ENCODE peak calls at places on chromosomes 12 and 14, in ten cellular contexts. One of them, this sample, is unnamed.

GRCh38 chr12:29232086-29232485 is 83.0 kb downstream of the FAR2 start:
- DNase-seq in GM12865: no peak
- DNase-seq in cardiac muscle cell: no peak
- DNase-seq in AG04450: no peak
- DNase-seq in mammary epithelial cell: no peak
- DNase-seq in coronary artery: no peak
- DNase-seq in AG09309: no peak
- DNase-seq in HFFc6: no peak
- DNase-seq in fibroblast of mammary gland: no peak
- DNase-seq in psoas muscle: no peak
- DNase-seq in this sample: no peak

GRCh38 chr12:8081228-8081920 is 700 bp upstream of the NECAP1 start:
- DNase-seq in GM12865: peak; percentile 56
- DNase-seq in cardiac muscle cell: peak; percentile 9
- DNase-seq in AG04450: no peak
- DNase-seq in mammary epithelial cell: peak; percentile 17
- DNase-seq in coronary artery: no peak
- DNase-seq in AG09309: no peak
- DNase-seq in HFFc6: no peak
- DNase-seq in fibroblast of mammary gland: peak; percentile 13
- DNase-seq in psoas muscle: peak; percentile 59
- DNase-seq in this sample: no peak

GRCh38 chr14:75577090-75577489 is 1.3 kb upstream of the FLVCR2 start:
- DNase-seq in GM12865: peak; percentile 44
- DNase-seq in cardiac muscle cell: no peak
- DNase-seq in AG04450: no peak
- DNase-seq in mammary epithelial cell: no peak
- DNase-seq in coronary artery: no peak
- DNase-seq in AG09309: no peak
- DNase-seq in HFFc6: no peak
- DNase-seq in fibroblast of mammary gland: no peak
- DNase-seq in psoas muscle: no peak
- DNase-seq in this sample: no peak

GRCh38 chr14:76792422-76792821 is 20.3 kb downstream of the ANGEL1 start:
- DNase-seq in GM12865: no peak
- DNase-seq in cardiac muscle cell: no peak
- DNase-seq in AG04450: no peak
- DNase-seq in mammary epithelial cell: no peak
- DNase-seq in coronary artery: no peak
- DNase-seq in AG09309: no peak
- DNase-seq in HFFc6: no peak
- DNase-seq in fibroblast of mammary gland: no peak
- DNase-seq in psoas muscle: no peak
- DNase-seq in this sample: no peak

GRCh38 chr12:56987551-56988053 is 18.7 kb downstream of the ZBTB39 start:
- DNase-seq in GM12865: peak; percentile 79
- DNase-seq in cardiac muscle cell: peak; percentile 87
- DNase-seq in AG04450: peak; percentile 38
- DNase-seq in mammary epithelial cell: peak; percentile 58
- DNase-seq in coronary artery: peak; percentile 82
- DNase-seq in AG09309: peak; percentile 28
- DNase-seq in HFFc6: peak; percentile 55
- DNase-seq in fibroblast of mammary gland: peak; percentile 71
- DNase-seq in psoas muscle: peak; percentile 87
- DNase-seq in this sample: peak; percentile 74

GRCh38 chr14:94574336-94574735 is 6.9 kb upstream of the SERPINA5 start:
- DNase-seq in GM12865: no peak
- DNase-seq in cardiac muscle cell: no peak
- DNase-seq in AG04450: no peak
- DNase-seq in mammary epithelial cell: no peak
- DNase-seq in coronary artery: peak; percentile 24
- DNase-seq in AG09309: no peak
- DNase-seq in HFFc6: no peak
- DNase-seq in fibroblast of mammary gland: no peak
- DNase-seq in psoas muscle: no peak
- DNase-seq in this sample: peak; percentile 6

GRCh38 chr14:74510211-74510931 is 16.8 kb downstream of the ISCA2 start:
- DNase-seq in GM12865: no peak
- DNase-seq in cardiac muscle cell: peak; percentile 78
- DNase-seq in AG04450: no peak
- DNase-seq in mammary epithelial cell: peak; percentile 54
- DNase-seq in coronary artery: no peak
- DNase-seq in AG09309: no peak
- DNase-seq in HFFc6: no peak
- DNase-seq in fibroblast of mammary gland: peak; percentile 72
- DNase-seq in psoas muscle: peak; percentile 42
- DNase-seq in this sample: no peak

GRCh38 chr14:49173765-49174373 is 412.3 kb downstream of the RPS29 start:
- DNase-seq in GM12865: peak; percentile 71
- DNase-seq in cardiac muscle cell: peak; percentile 74
- DNase-seq in AG04450: peak; percentile 16
- DNase-seq in mammary epithelial cell: peak; percentile 43
- DNase-seq in coronary artery: no peak
- DNase-seq in AG09309: peak; percentile 10
- DNase-seq in HFFc6: peak; percentile 40
- DNase-seq in fibroblast of mammary gland: peak; percentile 75
- DNase-seq in psoas muscle: no peak
- DNase-seq in this sample: peak; percentile 44

GRCh38 chr12:73308747-73309146 is 1036.6 kb downstream of the TRHDE start:
- DNase-seq in GM12865: no peak
- DNase-seq in cardiac muscle cell: no peak
- DNase-seq in AG04450: no peak
- DNase-seq in mammary epithelial cell: peak; percentile 45
- DNase-seq in coronary artery: no peak
- DNase-seq in AG09309: no peak
- DNase-seq in HFFc6: no peak
- DNase-seq in fibroblast of mammary gland: no peak
- DNase-seq in psoas muscle: no peak
- DNase-seq in this sample: no peak

GRCh38 chr12:117857632-117858274 is 111.0 kb downstream of the KSR2 start:
- DNase-seq in GM12865: peak; percentile 64
- DNase-seq in cardiac muscle cell: peak; percentile 55
- DNase-seq in AG04450: no peak
- DNase-seq in mammary epithelial cell: peak; percentile 41
- DNase-seq in coronary artery: no peak
- DNase-seq in AG09309: no peak
- DNase-seq in HFFc6: peak; percentile 31
- DNase-seq in fibroblast of mammary gland: peak; percentile 55
- DNase-seq in psoas muscle: no peak
- DNase-seq in this sample: peak; percentile 32

GRCh38 chr14:32460267-32460666 is 131.2 kb downstream of the AKAP6 start:
- DNase-seq in GM12865: no peak
- DNase-seq in cardiac muscle cell: no peak
- DNase-seq in AG04450: no peak
- DNase-seq in mammary epithelial cell: no peak
- DNase-seq in coronary artery: no peak
- DNase-seq in AG09309: no peak
- DNase-seq in HFFc6: no peak
- DNase-seq in fibroblast of mammary gland: no peak
- DNase-seq in psoas muscle: no peak
- DNase-seq in this sample: no peak

GRCh38 chr12:75694891-75695290 is 183.5 kb upstream of the KRR1 start:
- DNase-seq in GM12865: no peak
- DNase-seq in cardiac muscle cell: no peak
- DNase-seq in AG04450: no peak
- DNase-seq in mammary epithelial cell: no peak
- DNase-seq in coronary artery: no peak
- DNase-seq in AG09309: no peak
- DNase-seq in HFFc6: no peak
- DNase-seq in fibroblast of mammary gland: peak; percentile 47
- DNase-seq in psoas muscle: no peak
- DNase-seq in this sample: no peak

GRCh38 chr12:26429070-26429691 is 233.8 kb downstream of the SSPN start:
- DNase-seq in GM12865: no peak
- DNase-seq in cardiac muscle cell: no peak
- DNase-seq in AG04450: no peak
- DNase-seq in mammary epithelial cell: no peak
- DNase-seq in coronary artery: no peak
- DNase-seq in AG09309: no peak
- DNase-seq in HFFc6: no peak
- DNase-seq in fibroblast of mammary gland: no peak
- DNase-seq in psoas muscle: no peak
- DNase-seq in this sample: no peak

GRCh38 chr14:38221077-38221476 is 13.4 kb downstream of the SSTR1 start:
- DNase-seq in GM12865: no peak
- DNase-seq in cardiac muscle cell: no peak
- DNase-seq in AG04450: no peak
- DNase-seq in mammary epithelial cell: no peak
- DNase-seq in coronary artery: no peak
- DNase-seq in AG09309: no peak
- DNase-seq in HFFc6: no peak
- DNase-seq in fibroblast of mammary gland: no peak
- DNase-seq in psoas muscle: no peak
- DNase-seq in this sample: no peak

GRCh38 chr12:107317751-107318553 is 224.6 kb upstream of the CRY1 start:
- DNase-seq in GM12865: peak; percentile 31
- DNase-seq in cardiac muscle cell: peak; percentile 96
- DNase-seq in AG04450: peak; percentile 74
- DNase-seq in mammary epithelial cell: peak; percentile 94
- DNase-seq in coronary artery: no peak
- DNase-seq in AG09309: peak; percentile 41
- DNase-seq in HFFc6: no peak
- DNase-seq in fibroblast of mammary gland: peak; percentile 65
- DNase-seq in psoas muscle: peak; percentile 90
- DNase-seq in this sample: no peak

GRCh38 chr14:33950320-33951182 is at the start of gene EGLN3:
- DNase-seq in GM12865: peak; percentile 37
- DNase-seq in cardiac muscle cell: peak; percentile 95
- DNase-seq in AG04450: peak; percentile 3
- DNase-seq in mammary epithelial cell: peak; percentile 87
- DNase-seq in coronary artery: peak; percentile 92
- DNase-seq in AG09309: no peak
- DNase-seq in HFFc6: peak; percentile 20
- DNase-seq in fibroblast of mammary gland: peak; percentile 61
- DNase-seq in psoas muscle: peak; percentile 94
- DNase-seq in this sample: peak; percentile 53

GRCh38 chr14:54650331-54651017 is 83.5 kb downstream of the SAMD4A start:
- DNase-seq in GM12865: no peak
- DNase-seq in cardiac muscle cell: no peak
- DNase-seq in AG04450: no peak
- DNase-seq in mammary epithelial cell: peak; percentile 75
- DNase-seq in coronary artery: peak; percentile 78
- DNase-seq in AG09309: no peak
- DNase-seq in HFFc6: peak; percentile 64
- DNase-seq in fibroblast of mammary gland: peak; percentile 83
- DNase-seq in psoas muscle: peak; percentile 64
- DNase-seq in this sample: no peak

GRCh38 chr14:55094630-55095157 is 34.4 kb upstream of the LGALS3 start:
- DNase-seq in GM12865: no peak
- DNase-seq in cardiac muscle cell: no peak
- DNase-seq in AG04450: peak; percentile 23
- DNase-seq in mammary epithelial cell: peak; percentile 40
- DNase-seq in coronary artery: no peak
- DNase-seq in AG09309: no peak
- DNase-seq in HFFc6: peak; percentile 65
- DNase-seq in fibroblast of mammary gland: peak; percentile 83
- DNase-seq in psoas muscle: no peak
- DNase-seq in this sample: no peak

GRCh38 chr12:86666311-86666710 is 410.1 kb upstream of the MGAT4C start:
- DNase-seq in GM12865: no peak
- DNase-seq in cardiac muscle cell: no peak
- DNase-seq in AG04450: no peak
- DNase-seq in mammary epithelial cell: no peak
- DNase-seq in coronary artery: no peak
- DNase-seq in AG09309: no peak
- DNase-seq in HFFc6: no peak
- DNase-seq in fibroblast of mammary gland: peak; percentile 22
- DNase-seq in psoas muscle: no peak
- DNase-seq in this sample: no peak

GRCh38 chr12:42119085-42119633 is 25.5 kb downstream of the GXYLT1 start:
- DNase-seq in GM12865: peak; percentile 36
- DNase-seq in cardiac muscle cell: no peak
- DNase-seq in AG04450: peak; percentile 85
- DNase-seq in mammary epithelial cell: no peak
- DNase-seq in coronary artery: no peak
- DNase-seq in AG09309: peak; percentile 49
- DNase-seq in HFFc6: peak; percentile 74
- DNase-seq in fibroblast of mammary gland: peak; percentile 88
- DNase-seq in psoas muscle: no peak
- DNase-seq in this sample: no peak

GRCh38 chr12:56629459-56630179 is 507 bp downstream of the BAZ2A start:
- DNase-seq in GM12865: peak; percentile 48
- DNase-seq in cardiac muscle cell: no peak
- DNase-seq in AG04450: no peak
- DNase-seq in mammary epithelial cell: peak; percentile 12
- DNase-seq in coronary artery: no peak
- DNase-seq in AG09309: no peak
- DNase-seq in HFFc6: no peak
- DNase-seq in fibroblast of mammary gland: no peak
- DNase-seq in psoas muscle: peak; percentile 71
- DNase-seq in this sample: peak; percentile 44

GRCh38 chr12:77685112-77685511 is 145.6 kb upstream of the NAV3 start:
- DNase-seq in GM12865: peak; percentile 71
- DNase-seq in cardiac muscle cell: peak; percentile 83
- DNase-seq in AG04450: peak; percentile 62
- DNase-seq in mammary epithelial cell: peak; percentile 60
- DNase-seq in coronary artery: peak; percentile 72
- DNase-seq in AG09309: peak; percentile 58
- DNase-seq in HFFc6: peak; percentile 64
- DNase-seq in fibroblast of mammary gland: peak; percentile 82
- DNase-seq in psoas muscle: peak; percentile 43
- DNase-seq in this sample: no peak
- TF ChIP-seq CTCF in GM12865: peak; percentile 57
- TF ChIP-seq CTCF in cardiac muscle cell: peak; percentile 73
- TF ChIP-seq CTCF in AG04450: peak; percentile 77
- TF ChIP-seq CTCF in mammary epithelial cell: peak; percentile 62
- TF ChIP-seq CTCF in coronary artery: no peak
- TF ChIP-seq CTCF in AG09309: peak; percentile 70
- TF ChIP-seq CTCF in HFFc6: peak; percentile 81
- TF ChIP-seq CTCF in fibroblast of mammary gland: peak; percentile 77
- TF ChIP-seq CTCF in psoas muscle: peak; percentile 46
- TF ChIP-seq CTCF in this sample: no peak

GRCh38 chr12:111505601-111506036 is 93.5 kb downstream of the ATXN2 start:
- DNase-seq in GM12865: no peak
- DNase-seq in cardiac muscle cell: no peak
- DNase-seq in AG04450: no peak
- DNase-seq in mammary epithelial cell: peak; percentile 3
- DNase-seq in coronary artery: no peak
- DNase-seq in AG09309: no peak
- DNase-seq in HFFc6: peak; percentile 7
- DNase-seq in fibroblast of mammary gland: no peak
- DNase-seq in psoas muscle: no peak
- DNase-seq in this sample: no peak
- TF ChIP-seq CTCF in GM12865: no peak
- TF ChIP-seq CTCF in cardiac muscle cell: no peak
- TF ChIP-seq CTCF in AG04450: no peak
- TF ChIP-seq CTCF in mammary epithelial cell: no peak
- TF ChIP-seq CTCF in coronary artery: no peak
- TF ChIP-seq CTCF in AG09309: no peak
- TF ChIP-seq CTCF in HFFc6: peak; percentile 46
- TF ChIP-seq CTCF in fibroblast of mammary gland: no peak
- TF ChIP-seq CTCF in psoas muscle: no peak
- TF ChIP-seq CTCF in this sample: no peak

GRCh38 chr12:109115404-109115757 is 1.0 kb upstream of the ACACB start:
- DNase-seq in GM12865: no peak
- DNase-seq in cardiac muscle cell: no peak
- DNase-seq in AG04450: no peak
- DNase-seq in mammary epithelial cell: no peak
- DNase-seq in coronary artery: no peak
- DNase-seq in AG09309: no peak
- DNase-seq in HFFc6: no peak
- DNase-seq in fibroblast of mammary gland: no peak
- DNase-seq in psoas muscle: peak; percentile 64
- DNase-seq in this sample: no peak
- TF ChIP-seq CTCF in GM12865: no peak
- TF ChIP-seq CTCF in cardiac muscle cell: no peak
- TF ChIP-seq CTCF in AG04450: no peak
- TF ChIP-seq CTCF in mammary epithelial cell: no peak
- TF ChIP-seq CTCF in coronary artery: no peak
- TF ChIP-seq CTCF in AG09309: no peak
- TF ChIP-seq CTCF in HFFc6: no peak
- TF ChIP-seq CTCF in fibroblast of mammary gland: no peak
- TF ChIP-seq CTCF in psoas muscle: no peak
- TF ChIP-seq CTCF in this sample: no peak

GRCh38 chr12:47408171-47408871 is 297.5 kb downstream of the RPAP3 start:
- DNase-seq in GM12865: peak; percentile 62
- DNase-seq in cardiac muscle cell: no peak
- DNase-seq in AG04450: no peak
- DNase-seq in mammary epithelial cell: peak; percentile 69
- DNase-seq in coronary artery: no peak
- DNase-seq in AG09309: no peak
- DNase-seq in HFFc6: no peak
- DNase-seq in fibroblast of mammary gland: no peak
- DNase-seq in psoas muscle: no peak
- DNase-seq in this sample: peak; percentile 81
- TF ChIP-seq CTCF in GM12865: peak; percentile 60
- TF ChIP-seq CTCF in cardiac muscle cell: no peak
- TF ChIP-seq CTCF in AG04450: peak; percentile 11
- TF ChIP-seq CTCF in mammary epithelial cell: peak; percentile 54
- TF ChIP-seq CTCF in coronary artery: no peak
- TF ChIP-seq CTCF in AG09309: no peak
- TF ChIP-seq CTCF in HFFc6: no peak
- TF ChIP-seq CTCF in fibroblast of mammary gland: no peak
- TF ChIP-seq CTCF in psoas muscle: no peak
- TF ChIP-seq CTCF in this sample: peak; percentile 83